ENCODE peak calls at places on chromosome 1, in eight cellular contexts. P is tibial nerve, V is K562, G is suprapubic skin, H is upper lobe of left lung, J is NB4, W is body of pancreas, R is uterus. B is an unnamed sample.

GRCh38 chr1:58921342-58921741 is 137.5 kb upstream of the JUN start:
- DNase-seq in J (no peak), V (no peak), G (no peak), H (no peak), W (no peak), R (no peak), P (no peak), B (no peak)

GRCh38 chr1:219329606-219330005 is 155.9 kb downstream of the LYPLAL1 start:
- DNase-seq in V (no peak), G (no peak), J (no peak), H (no peak), R (no peak), W (no peak), P (no peak), B (no peak)

GRCh38 chr1:11967028-11967547 is 13.2 kb upstream of the MFN2 start:
- DNase-seq in R (no peak), P (no peak), J (peak), G (no peak), H (no peak), W (peak), V (peak), B (peak)

GRCh38 chr1:246530482-246530881 is 23.4 kb upstream of the SMYD3 start:
- DNase-seq in W (no peak), P (no peak), G (no peak), H (no peak), V (no peak), J (no peak), R (no peak), B (no peak)

GRCh38 chr1:40868051-40868723 is 6.0 kb upstream of the CITED4 start:
- DNase-seq in W (peak), J (no peak), R (no peak), G (no peak), P (no peak), H (no peak), V (no peak), B (peak)

GRCh38 chr1:114586513-114587047 is 5.2 kb upstream of the BCAS2 start:
- DNase-seq in W (no peak), R (no peak), J (no peak), P (no peak), G (no peak), H (no peak), V (no peak), B (no peak)

GRCh38 chr1:38138498-38139233 is 92.1 kb upstream of the POU3F1 start:
- DNase-seq in R (peak), H (peak), G (no peak), V (no peak), W (peak), J (no peak), P (peak), B (peak)

GRCh38 chr1:65952692-65953091 is 160.0 kb downstream of the PDE4B start:
- DNase-seq in H (no peak), R (no peak), P (no peak), J (no peak), G (no peak), W (no peak), V (no peak), B (no peak)

GRCh38 chr1:171403396-171403795 is 81.9 kb upstream of the PRRC2C start:
- DNase-seq in V (no peak), P (no peak), R (no peak), G (no peak), H (peak), W (no peak), J (peak), B (peak)

DNA sequence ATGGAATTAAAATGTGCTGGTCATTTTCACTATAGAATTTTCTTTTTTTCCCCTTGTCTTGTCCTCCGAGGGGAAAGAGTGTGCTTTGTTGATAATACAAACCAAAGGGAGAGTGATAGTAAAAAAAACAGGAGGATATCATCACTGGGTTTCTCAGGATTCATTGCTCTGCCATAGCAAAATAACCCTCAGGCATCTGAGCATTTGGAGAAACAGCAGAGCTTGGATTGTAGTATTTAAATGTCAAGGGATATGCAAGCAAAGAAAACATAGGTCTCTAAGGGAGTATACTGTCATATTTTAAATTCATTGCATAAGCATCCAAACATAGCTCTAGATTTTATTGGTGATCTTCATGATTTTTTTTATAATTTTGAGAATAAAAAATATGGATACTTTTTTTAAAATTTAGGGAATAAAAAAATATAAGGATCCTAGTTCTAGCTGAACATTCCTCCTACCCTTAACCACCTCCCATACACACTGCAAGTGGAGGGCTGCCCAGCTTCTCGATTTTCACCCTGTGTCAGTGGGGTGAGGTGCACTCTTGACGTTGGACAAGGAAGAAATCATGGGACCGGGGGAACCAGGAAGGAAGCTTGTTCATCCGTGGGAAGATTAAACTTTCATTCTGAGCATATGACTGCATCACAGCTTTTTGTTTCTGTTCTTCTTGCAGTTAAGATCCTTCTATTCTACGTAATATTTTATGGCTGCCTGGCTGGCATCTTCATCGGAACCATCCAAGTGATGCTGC is 4.4 kb downstream of the ATP1B1 start:
- DNase-seq in G (no peak), J (no peak), P (peak), V (no peak), W (no peak), H (no peak), R (no peak), B (no peak)
- TF ChIP-seq POLR2A in G (no peak), J (no peak), P (no peak), V (no peak), W (no peak), H (no peak), R (no peak), B (no peak)

GRCh38 chr1:156006666-156007376 is 13.9 kb downstream of the SSR2 start:
- DNase-seq in H (no peak), G (no peak), J (no peak), V (no peak), P (no peak), R (no peak), W (no peak), B (no peak)
- TF ChIP-seq POLR2A in H (no peak), G (no peak), J (no peak), V (no peak), P (no peak), R (no peak), W (no peak), B (no peak)

GRCh38 chr1:9249534-9250335 is 15.2 kb downstream of the H6PD start:
- DNase-seq in H (peak), J (peak), R (peak), G (no peak), W (peak), P (no peak), V (peak), B (peak)
- TF ChIP-seq POLR2A in H (no peak), J (no peak), R (no peak), G (no peak), W (no peak), P (no peak), V (no peak), B (no peak)

DNA sequence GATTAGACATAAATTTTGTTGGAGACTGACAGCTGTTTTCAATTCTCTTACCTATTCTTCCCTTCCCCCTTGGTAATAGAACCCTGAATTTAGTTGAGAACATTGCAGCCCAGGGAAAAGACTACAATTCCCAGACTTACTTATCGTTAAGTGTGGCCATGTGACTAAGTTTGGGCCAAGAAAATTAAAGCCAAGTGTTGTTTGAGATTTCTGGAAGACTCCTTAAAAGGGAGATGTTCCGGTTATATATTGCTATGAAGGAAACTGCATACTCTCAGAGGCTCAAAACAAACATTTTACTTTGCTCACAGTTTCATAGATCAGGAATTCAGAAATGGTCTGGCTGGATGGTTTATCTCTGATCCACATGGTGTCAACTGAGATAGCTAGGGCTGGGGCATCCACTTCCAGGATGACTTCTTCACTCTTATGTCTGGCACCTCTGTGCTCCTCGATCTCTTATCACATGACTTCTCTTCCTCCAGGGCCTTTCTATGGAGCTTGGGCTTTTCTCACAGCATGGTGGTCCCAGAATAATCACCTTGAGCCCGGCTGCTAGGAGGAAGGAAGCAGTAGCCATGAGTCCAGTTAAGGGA is 22.4 kb upstream of the CD34 start:
- DNase-seq in J (no peak), G (no peak), P (no peak), W (no peak), V (no peak), H (no peak), R (no peak), B (no peak)
- TF ChIP-seq POLR2A in J (no peak), G (no peak), P (no peak), W (no peak), V (no peak), H (no peak), R (no peak), B (no peak)